ENCODE peak calls at places on chromosomes 5 and 9, in eight cellular contexts. N, K, L, S, U, P, T and G are unnamed samples.

GRCh38 chr5:90410178-90410762 is 714 bp upstream of the CETN3 start:
- DNase-seq in T (no peak), S (no peak), K (no peak), U (no peak), P (no peak), L (no peak), N (no peak), G (no peak)

GRCh38 chr5:43215073-43215631 is 23.1 kb downstream of the NIM1K start:
- DNase-seq in P (no peak), N (no peak), U (no peak), K (no peak), L (no peak), S (no peak), T (no peak), G (peak)

GRCh38 chr9:96453625-96454024 is 3.7 kb downstream of the HABP4 start:
- DNase-seq in S (no peak), U (no peak), K (no peak), T (no peak), N (no peak), P (no peak), L (no peak), G (no peak)

GRCh38 chr5:124806026-124806856 is 59.8 kb upstream of the ZNF608 start:
- DNase-seq in N (peak), T (peak), U (no peak), L (no peak), K (peak), P (peak), S (no peak), G (peak)

GRCh38 chr5:12385095-12385494 is 480.8 kb upstream of the CTNND2 start:
- DNase-seq in U (no peak), P (no peak), T (no peak), L (no peak), S (no peak), K (no peak), N (no peak), G (no peak)

GRCh38 chr5:172441262-172441751 is 13.0 kb downstream of the SH3PXD2B start:
- DNase-seq in T (no peak), K (no peak), L (peak), S (no peak), P (no peak), N (no peak), U (no peak), G (no peak)

GRCh38 chr9:119986205-119986604 is 593.8 kb downstream of the CDK5RAP2 start:
- DNase-seq in S (no peak), T (no peak), L (no peak), P (no peak), N (no peak), K (no peak), U (no peak), G (no peak)

GRCh38 chr5:1743061-1743768 is 56.4 kb downstream of the MRPL36 start:
- DNase-seq in T (no peak), P (no peak), K (no peak), U (no peak), S (no peak), N (no peak), L (no peak), G (no peak)

GRCh38 chr5:171600736-171601265 is 181.4 kb downstream of the FGF18 start:
- DNase-seq in U (no peak), L (peak), N (no peak), S (no peak), P (no peak), K (no peak), T (no peak), G (no peak)

GRCh38 chr9:4020038-4020746 is 279.7 kb downstream of the GLIS3 start:
- DNase-seq in N (no peak), T (no peak), S (no peak), K (no peak), L (no peak), P (no peak), U (no peak), G (no peak)

GRCh38 chr9:75451505-75451904 is 363.2 kb downstream of the OSTF1 start:
- DNase-seq in L (peak), T (no peak), S (no peak), K (no peak), P (peak), N (no peak), U (no peak), G (no peak)

GRCh38 chr9:114786251-114786650 is 19.6 kb downstream of the TNFSF15 start:
- DNase-seq in N (no peak), T (no peak), U (no peak), S (no peak), K (no peak), P (no peak), L (no peak), G (no peak)

GRCh38 chr5:169158764-169159163 is 142.2 kb downstream of the SLIT3 start:
- DNase-seq in P (no peak), N (no peak), K (no peak), S (no peak), U (no peak), L (no peak), T (no peak), G (no peak)

GRCh38 chr5:57302643-57303042 is 128.8 kb downstream of the GPBP1 start:
- DNase-seq in S (no peak), U (no peak), T (no peak), P (no peak), N (peak), K (no peak), L (no peak), G (no peak)

GRCh38 chr5:142171270-142171669 is 62.7 kb downstream of the NDFIP1 start:
- DNase-seq in S (no peak), K (no peak), N (no peak), U (no peak), L (no peak), P (no peak), T (no peak), G (no peak)

GRCh38 chr5:69129413-69129812 is 35.6 kb downstream of the SLC30A5 start:
- DNase-seq in L (no peak), P (peak), N (peak), K (peak), T (no peak), S (no peak), U (no peak), G (no peak)

GRCh38 chr5:59538080-59538479 is 355.4 kb downstream of the PDE4D start:
- DNase-seq in K (no peak), S (no peak), T (no peak), U (no peak), L (no peak), P (no peak), N (no peak), G (no peak)

GRCh38 chr5:143613329-143613728 is 198.6 kb upstream of the HMHB1 start:
- DNase-seq in L (no peak), N (no peak), S (no peak), P (no peak), U (no peak), K (no peak), T (no peak), G (no peak)

GRCh38 chr9:801399-802071 is 40.0 kb upstream of the DMRT1 start:
- DNase-seq in K (no peak), L (no peak), S (no peak), T (no peak), P (peak), U (no peak), N (peak), G (no peak)

GRCh38 chr9:135474915-135475314 is 4.7 kb upstream of the PPP1R26 start:
- DNase-seq in K (no peak), T (no peak), P (no peak), N (no peak), S (no peak), L (no peak), U (no peak), G (no peak)